ENCODE peak calls at places on chromosomes 16 and 17, in eight cellular contexts. Z, A, K, C, W, L, V and I are unnamed samples.

GRCh38 chr17:4899341-4900230 is at the start of gene C17orf107:
- DNase-seq in K (no peak), W (peak), A (peak), C (no peak), L (peak), Z (peak), V (peak), I (peak)

GRCh38 chr17:65463242-65463641 is 98.2 kb downstream of the AXIN2 start:
- DNase-seq in C (no peak), V (peak), W (no peak), L (peak), Z (peak), K (no peak), A (no peak), I (no peak)

GRCh38 chr16:728890-729744 is 2.2 kb downstream of the HAGHL start:
- DNase-seq in A (peak), K (no peak), C (no peak), Z (no peak), W (no peak), V (no peak), L (no peak), I (no peak)

GRCh38 chr16:588639-588888 is 1.3 kb upstream of the RAB40C start:
- DNase-seq in V (peak), L (peak), A (no peak), Z (peak), C (peak), K (no peak), W (peak), I (no peak)

GRCh38 chr16:22297871-22298733 is 893 bp downstream of the POLR3E start:
- DNase-seq in Z (peak), L (peak), C (peak), K (peak), V (peak), W (peak), A (peak), I (peak)

GRCh38 chr17:48213797-48214196 is 106.2 kb downstream of the SNX11 start:
- DNase-seq in C (no peak), V (no peak), K (no peak), Z (no peak), L (no peak), W (no peak), A (no peak), I (no peak)

GRCh38 chr16:67055712-67056487 is 27.0 kb downstream of the CBFB start:
- DNase-seq in W (no peak), V (no peak), K (no peak), L (peak), C (no peak), Z (peak), A (no peak), I (peak)

GRCh38 chr16:84821179-84821578 is 1.4 kb downstream of the CRISPLD2 start:
- DNase-seq in Z (no peak), W (no peak), A (no peak), L (no peak), K (no peak), V (no peak), C (no peak), I (no peak)

GRCh38 chr17:79810138-79811027 is 13.5 kb upstream of the CBX8 start:
- DNase-seq in K (peak), C (peak), V (no peak), L (peak), A (peak), Z (peak), W (peak), I (no peak)

GRCh38 chr17:71828182-71828596 is 292.6 kb upstream of the SOX9 start:
- DNase-seq in L (peak), Z (peak), K (peak), W (no peak), V (no peak), A (peak), C (no peak), I (peak)